ENCODE peak calls at places on chromosome 2, in four cellular contexts. One of them, this sample, is unnamed.

GRCh38 chr2:226639550-226639949 is 160.1 kb downstream of the IRS1 start:
- DNase-seq in astrocyte of the spinal cord: no peak
- DNase-seq in iris pigment epithelial cell: no peak
- DNase-seq in Panc1: no peak
- DNase-seq in this sample: no peak

GRCh38 chr2:182496596-182496995 is 69.8 kb upstream of the PDE1A start:
- DNase-seq in astrocyte of the spinal cord: no peak
- DNase-seq in iris pigment epithelial cell: peak
- DNase-seq in Panc1: no peak
- DNase-seq in this sample: no peak

GRCh38 chr2:61091485-61091884 is 25.8 kb downstream of the SANBR start:
- DNase-seq in astrocyte of the spinal cord: no peak
- DNase-seq in iris pigment epithelial cell: no peak
- DNase-seq in Panc1: no peak
- DNase-seq in this sample: no peak

GRCh38 chr2:37983719-37984118 is 58.6 kb downstream of the RMDN2 start:
- DNase-seq in astrocyte of the spinal cord: no peak
- DNase-seq in iris pigment epithelial cell: no peak
- DNase-seq in Panc1: no peak
- DNase-seq in this sample: no peak

GRCh38 chr2:219638217-219638947 is 11.0 kb downstream of the SLC4A3 start:
- DNase-seq in astrocyte of the spinal cord: no peak
- DNase-seq in iris pigment epithelial cell: no peak
- DNase-seq in Panc1: no peak
- DNase-seq in this sample: no peak

GRCh38 chr2:226934546-226935243 is 98.8 kb downstream of the RHBDD1 start:
- DNase-seq in astrocyte of the spinal cord: peak
- DNase-seq in iris pigment epithelial cell: no peak
- DNase-seq in Panc1: no peak
- DNase-seq in this sample: no peak

GRCh38 chr2:230922951-230923717 is 1.9 kb downstream of the GPR55 start:
- DNase-seq in astrocyte of the spinal cord: no peak
- DNase-seq in iris pigment epithelial cell: no peak
- DNase-seq in Panc1: no peak
- DNase-seq in this sample: no peak

GRCh38 chr2:138433995-138434991 is 67.3 kb upstream of the SPOPL start:
- DNase-seq in astrocyte of the spinal cord: no peak
- DNase-seq in iris pigment epithelial cell: peak
- DNase-seq in Panc1: no peak
- DNase-seq in this sample: no peak

GRCh38 chr2:241901500-241902351 is 32.2 kb downstream of the RTP5 start:
- DNase-seq in astrocyte of the spinal cord: no peak
- DNase-seq in iris pigment epithelial cell: peak
- DNase-seq in Panc1: no peak
- DNase-seq in this sample: no peak

GRCh38 chr2:43178602-43179542 is 47.5 kb downstream of the ZFP36L2 start:
- DNase-seq in astrocyte of the spinal cord: peak
- DNase-seq in iris pigment epithelial cell: peak
- DNase-seq in Panc1: no peak
- DNase-seq in this sample: no peak

GRCh38 chr2:222866358-222866960 is 5.6 kb downstream of the ACSL3 start:
- DNase-seq in astrocyte of the spinal cord: no peak
- DNase-seq in iris pigment epithelial cell: no peak
- DNase-seq in Panc1: no peak
- DNase-seq in this sample: no peak

GRCh38 chr2:26161926-26162325 is 11.0 kb upstream of the GAREM2 start:
- DNase-seq in astrocyte of the spinal cord: no peak
- DNase-seq in iris pigment epithelial cell: no peak
- DNase-seq in Panc1: no peak
- DNase-seq in this sample: no peak

GRCh38 chr2:128379021-128380005 is 60.6 kb upstream of the HS6ST1 start:
- DNase-seq in astrocyte of the spinal cord: peak
- DNase-seq in iris pigment epithelial cell: peak
- DNase-seq in Panc1: no peak
- DNase-seq in this sample: no peak

GRCh38 chr2:134250840-134251461 is 2.9 kb upstream of the MGAT5 start:
- DNase-seq in astrocyte of the spinal cord: no peak
- DNase-seq in iris pigment epithelial cell: no peak
- DNase-seq in Panc1: no peak
- DNase-seq in this sample: no peak

GRCh38 chr2:25586726-25587144 is 86.6 kb downstream of the DTNB start:
- DNase-seq in astrocyte of the spinal cord: peak
- DNase-seq in iris pigment epithelial cell: peak
- DNase-seq in Panc1: no peak
- DNase-seq in this sample: no peak

GRCh38 chr2:96760986-96761832 is 507 bp downstream of the CNNM4 start:
- DNase-seq in astrocyte of the spinal cord: peak
- DNase-seq in iris pigment epithelial cell: no peak
- DNase-seq in Panc1: no peak
- DNase-seq in this sample: no peak

This sample was measured in glomerular endothelial cell.